ENCODE peak calls at places on chromosomes 3 and 15, in six cellular contexts. P is GM12878, K is adrenal gland, V is breast epithelium, Z is heart left ventricle, S is sigmoid colon. H is an unnamed sample.

GRCh38 chr3:58419782-58420512 is 13.7 kb downstream of the PDHB start:
- DNase-seq in V (no peak), P (peak; percentile 32), K (no peak), Z (peak; percentile 68), S (peak; percentile 75), H (no peak)

GRCh38 chr3:112500621-112501020 is 1.3 kb upstream of the BTLA start:
- DNase-seq in P (no peak), S (no peak), Z (no peak), V (no peak), K (no peak), H (no peak)

GRCh38 chr3:122307288-122307687 is 17.8 kb upstream of the CSTA start:
- DNase-seq in Z (no peak), K (no peak), V (no peak), S (no peak), P (no peak), H (no peak)

GRCh38 chr3:171878441-171879225 is 35.5 kb downstream of the TMEM212 start:
- DNase-seq in K (no peak), P (no peak), Z (no peak), S (no peak), V (no peak), H (no peak)

GRCh38 chr3:67605377-67605776 is 49.0 kb downstream of the SUCLG2 start:
- DNase-seq in P (no peak), Z (no peak), K (no peak), V (no peak), S (no peak), H (no peak)

GRCh38 chr3:136476280-136476679 is 226.1 kb downstream of the PCCB start:
- DNase-seq in Z (no peak), P (no peak), K (no peak), V (no peak), S (no peak), H (no peak)

GRCh38 chr15:78210349-78210717 is 24.0 kb downstream of the ACSBG1 start:
- DNase-seq in K (no peak), S (no peak), P (no peak), Z (no peak), V (peak; percentile 10), H (no peak)

GRCh38 chr3:126888186-126888760 is 94.6 kb upstream of the PLXNA1 start:
- DNase-seq in P (no peak), K (no peak), Z (no peak), V (peak; percentile 17), S (no peak), H (no peak)

GRCh38 chr3:192901435-192901834 is 16.2 kb downstream of the MB21D2 start:
- DNase-seq in Z (no peak), S (no peak), K (no peak), P (no peak), V (no peak), H (no peak)

GRCh38 chr3:14810070-14810732 is 8.6 kb upstream of the FGD5 start:
- DNase-seq in V (no peak), Z (peak; percentile 61), S (no peak), K (peak; percentile 18), P (no peak), H (peak; percentile 79)

GRCh38 chr3:28343144-28343543 is 5.4 kb upstream of the ZCWPW2 start:
- DNase-seq in K (no peak), Z (no peak), V (no peak), S (no peak), P (no peak), H (no peak)

GRCh38 chr3:152671998-152672649 is 162.8 kb upstream of the P2RY1 start:
- DNase-seq in V (no peak), P (no peak), K (no peak), Z (no peak), S (no peak), H (no peak)

GRCh38 chr3:106540743-106541142 is 671.9 kb upstream of the CBLB start:
- DNase-seq in Z (no peak), P (no peak), V (no peak), K (no peak), S (no peak), H (no peak)

GRCh38 chr3:167844528-167844927 is 109.0 kb downstream of the SERPINI1 start:
- DNase-seq in P (no peak), S (no peak), K (no peak), Z (no peak), V (no peak), H (no peak)

GRCh38 chr3:152298393-152299242 is 29.9 kb downstream of the MBNL1 start:
- DNase-seq in Z (peak; percentile 52), V (no peak), S (peak; percentile 86), P (peak; percentile 74), K (peak; percentile 91), H (no peak)

GRCh38 chr15:53837263-53837662 is 77.8 kb upstream of the WDR72 start:
- DNase-seq in Z (no peak), K (no peak), P (no peak), V (peak; percentile 54), S (no peak), H (no peak)

GRCh38 chr3:94187697-94188096 is 124.8 kb downstream of the NSUN3 start:
- DNase-seq in S (no peak), Z (no peak), V (no peak), P (no peak), K (no peak), H (no peak)

GRCh38 chr3:119104031-119104430 is 41.9 kb upstream of the TEX55 start:
- DNase-seq in Z (no peak), K (no peak), V (no peak), P (no peak), S (no peak), H (no peak)

GRCh38 chr15:34275154-34275553 is 50.3 kb downstream of the EMC4 start:
- DNase-seq in K (no peak), Z (no peak), S (no peak), V (no peak), P (no peak), H (no peak)

GRCh38 chr15:56537881-56538280 is 72.9 kb upstream of the MNS1 start:
- DNase-seq in V (no peak), Z (no peak), K (peak; percentile 4), S (no peak), P (no peak), H (peak; percentile 86)

GRCh38 chr3:101842245-101842934 is 6.9 kb upstream of the NFKBIZ start:
- DNase-seq in V (no peak), P (no peak), Z (no peak), S (no peak), K (no peak), H (no peak)

GRCh38 chr3:127045435-127046045 is 62.6 kb downstream of the PLXNA1 start:
- DNase-seq in K (no peak), P (no peak), V (no peak), Z (no peak), S (no peak), H (no peak)

GRCh38 chr3:56700136-56700535 is 17.1 kb upstream of the TASOR start:
- DNase-seq in K (no peak), V (no peak), Z (no peak), S (no peak), P (no peak), H (no peak)

GRCh38 chr15:91407237-91407889 is 307.3 kb downstream of the SV2B start:
- DNase-seq in V (no peak), P (no peak), K (peak; percentile 22), Z (peak; percentile 54), S (no peak), H (no peak)

GRCh38 chr3:124785966-124786365 is 55.7 kb downstream of the UMPS start:
- DNase-seq in S (no peak), Z (no peak), K (no peak), V (no peak), P (no peak), H (no peak)

GRCh38 chr3:148331111-148331818 is 366.4 kb upstream of the AGTR1 start:
- DNase-seq in S (no peak), K (no peak), P (no peak), Z (no peak), V (no peak), H (no peak)

GRCh38 chr3:54731697-54732445 is 196.0 kb downstream of the LRTM1 start:
- DNase-seq in S (no peak), P (no peak), K (no peak), V (no peak), Z (no peak), H (no peak)
- TF ChIP-seq POLR2A in S (no peak), P (no peak), K (no peak), V (no peak), Z (no peak), H (no peak)

GRCh38 chr3:196985954-196986885 is 17.6 kb upstream of the PIGZ start:
- DNase-seq in P (no peak), S (peak; percentile 14), Z (peak; percentile 15), V (no peak), K (no peak), H (no peak)
- H3K4me1 ChIP-seq in P (peaks cover 3% of the 10 kb centered on the region), S (no peaks in the 10 kb centered on the region), Z (no peaks in the 10 kb centered on the region), V (no peaks in the 10 kb centered on the region), K (no peaks in the 10 kb centered on the region), H (no peaks in the 10 kb centered on the region)

GRCh38 chr3:189133768-189134167 is 38.0 kb upstream of the TPRG1 start:
- DNase-seq in V (no peak), S (no peak), K (no peak), Z (no peak), P (no peak), H (no peak)
- H3K4me3 ChIP-seq in V (no peak overlapping the region), S (no peak overlapping the region), K (no peak overlapping the region), Z (no peak overlapping the region), P (no peak overlapping the region), H (no peak overlapping the region)

DNA sequence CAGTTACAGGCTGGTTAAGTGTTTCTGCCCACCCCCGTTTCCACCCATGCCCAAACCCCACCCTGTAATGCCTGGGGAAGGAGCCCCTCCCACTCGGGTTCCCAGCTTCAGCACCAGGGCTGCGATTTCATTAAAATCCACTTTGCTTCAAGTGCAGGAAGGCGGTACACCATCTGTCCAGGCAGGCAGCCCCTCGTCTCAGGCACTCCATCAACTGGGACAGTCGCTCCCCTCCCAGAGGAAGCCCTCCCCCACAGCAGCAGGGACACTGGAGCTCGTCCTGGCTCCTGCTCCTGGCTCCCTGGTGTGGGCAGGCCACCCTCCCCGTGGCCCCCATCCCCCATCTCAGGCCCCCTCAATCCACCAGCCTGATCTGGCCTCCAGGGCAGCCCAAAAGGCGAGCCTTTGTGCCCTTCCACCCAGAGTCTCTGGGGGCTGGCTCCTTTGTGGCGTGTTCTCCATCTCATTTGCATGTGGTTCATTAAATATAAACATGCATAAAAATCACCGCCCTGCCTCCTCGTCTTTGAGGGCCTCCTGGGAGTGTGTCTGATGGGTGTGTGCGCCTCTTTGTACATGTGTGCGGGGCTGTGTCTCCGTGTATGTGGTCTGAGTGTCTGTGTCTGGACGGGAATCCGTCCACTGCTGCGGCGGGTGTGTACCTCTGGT is 32.4 kb downstream of the RNU5B-1 start:
- DNase-seq in V (no peak), P (no peak), Z (no peak), S (no peak), K (no peak), H (peak; percentile 63)
- TF ChIP-seq POLR2A in V (no peak), P (no peak), Z (no peak), S (no peak), K (no peak), H (no peak)

DNA sequence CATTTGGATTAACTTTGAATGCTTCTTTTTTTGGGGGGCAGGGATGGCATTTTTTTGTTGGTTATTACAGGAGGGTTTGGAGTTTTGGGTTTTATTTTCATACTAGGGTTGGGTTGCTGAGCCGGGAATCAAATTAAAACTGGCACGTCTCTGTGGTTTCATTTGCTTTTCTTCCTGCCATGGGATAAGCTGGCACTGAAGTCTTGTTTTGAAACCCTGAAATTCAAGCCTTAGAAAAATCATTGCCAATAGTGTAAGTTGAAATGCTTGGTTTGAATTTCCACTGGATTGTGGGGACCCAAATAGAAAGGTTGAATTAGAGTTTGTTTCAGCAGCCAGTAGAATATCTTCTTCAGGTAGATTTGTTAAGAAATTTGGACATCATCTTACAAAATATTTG is 193.1 kb upstream of the DCBLD2 start:
- DNase-seq in V (no peak), K (no peak), P (no peak), Z (no peak), S (no peak), H (no peak)
- H3K4me1 ChIP-seq in V (no peaks in the 10 kb centered on the region), K (no peaks in the 10 kb centered on the region), P (no peaks in the 10 kb centered on the region), Z (no peaks in the 10 kb centered on the region), S (no peaks in the 10 kb centered on the region), H (no peaks in the 10 kb centered on the region)

H was measured in spleen.